ENCODE peak calls at places on chromosomes 13 and 19, in four cellular contexts. U is mucosa of descending colon, F is colonic mucosa, R is hippocampal formation. Z is an unnamed sample.

GRCh38 chr13:108313382-108313781 is 43.9 kb downstream of the TNFSF13B start:
- DNase-seq in U (no peak), F (peak; percentile 37), R (no peak), Z (no peak)

GRCh38 chr13:76397413-76397812 is 488.8 kb downstream of the KCTD12 start:
- DNase-seq in U (no peak), F (no peak), R (no peak), Z (no peak)

GRCh38 chr19:11175920-11176319 is 20.3 kb upstream of the SPC24 start:
- DNase-seq in U (no peak), F (no peak), R (no peak), Z (no peak)

GRCh38 chr19:54674021-54674617 is 11.3 kb downstream of the LILRB4 start:
- DNase-seq in U (no peak), F (no peak), R (no peak), Z (no peak)

GRCh38 chr13:89541091-89542030 is 1806.1 kb upstream of the MIR17HG start:
- DNase-seq in U (no peak), F (no peak), R (no peak), Z (no peak)

GRCh38 chr13:112784811-112785418 is 95.1 kb downstream of the ATP11A start:
- DNase-seq in U (peak; percentile 38), F (no peak), R (no peak), Z (no peak)

GRCh38 chr19:30719189-30719990 is 347.2 kb downstream of the ZNF536 start:
- DNase-seq in U (no peak), F (peak; percentile 44), R (no peak), Z (peak; percentile 79)

GRCh38 chr13:43872181-43872580 is 7.4 kb downstream of the CCDC122 start:
- DNase-seq in U (no peak), F (no peak), R (no peak), Z (no peak)

GRCh38 chr19:39077323-39077722 is 6.8 kb upstream of the ACP7 start:
- DNase-seq in U (no peak), F (no peak), R (no peak), Z (no peak)

GRCh38 chr19:13143135-13143534 is 7.0 kb downstream of the STX10 start:
- DNase-seq in U (no peak), F (no peak), R (no peak), Z (no peak)

GRCh38 chr19:40533508-40533907 is 43.2 kb upstream of the SHKBP1 start:
- DNase-seq in U (no peak), F (no peak), R (no peak), Z (no peak)